ENCODE peak calls at places on chromosomes 2 and 18, in eight cellular contexts. O is GM03348; A is retina; N is spleen; T is IMR-90; B is Jurkat, Clone E6-1; I is NCI-H345; L is body of pancreas. W is an unnamed sample.

GRCh38 chr2:149313512-149313972 is 16.8 kb upstream of the LYPD6 start:
- DNase-seq in O (peak), A (peak), N (no peak), T (peak), B (no peak), I (peak), L (peak), W (no peak)

GRCh38 chr2:174023591-174024523 is 58.7 kb upstream of the SP3 start:
- DNase-seq in O (peak), A (peak), N (peak), T (peak), B (no peak), I (peak), L (peak), W (no peak)

GRCh38 chr2:70036290-70036689 is 51.0 kb upstream of the PCBP1 start:
- DNase-seq in O (no peak), A (no peak), N (no peak), T (no peak), B (no peak), I (no peak), L (no peak), W (no peak)

GRCh38 chr18:36809590-36810381 is 19.0 kb downstream of the TPGS2 start:
- DNase-seq in O (peak), A (peak), N (no peak), T (peak), B (peak), I (peak), L (peak), W (no peak)

GRCh38 chr2:211117026-211117425 is 560.6 kb downstream of the CPS1 start:
- DNase-seq in O (no peak), A (no peak), N (no peak), T (no peak), B (no peak), I (no peak), L (no peak), W (no peak)

GRCh38 chr2:36459725-36460137 is 104.2 kb downstream of the CRIM1 start:
- DNase-seq in O (no peak), A (no peak), N (no peak), T (peak), B (no peak), I (peak), L (peak), W (no peak)

GRCh38 chr2:143171817-143172216 is 42.6 kb downstream of the ARHGAP15 start:
- DNase-seq in O (peak), A (no peak), N (no peak), T (peak), B (no peak), I (no peak), L (no peak), W (no peak)

GRCh38 chr2:133362061-133362476 is 206.2 kb downstream of the NCKAP5 start:
- DNase-seq in O (peak), A (no peak), N (no peak), T (peak), B (no peak), I (no peak), L (no peak), W (no peak)

GRCh38 chr2:19362652-19363473 is 4.4 kb upstream of the OSR1 start:
- DNase-seq in O (peak), A (peak), N (peak), T (peak), B (peak), I (peak), L (peak), W (peak)

GRCh38 chr2:27071990-27072830 is 756 bp upstream of the OST4 start:
- DNase-seq in O (peak), A (peak), N (peak), T (peak), B (no peak), I (no peak), L (peak), W (no peak)

GRCh38 chr2:233062447-233062842 is 2.3 kb downstream of the INPP5D start:
- DNase-seq in O (no peak), A (no peak), N (peak), T (no peak), B (no peak), I (no peak), L (no peak), W (no peak)

GRCh38 chr18:79510731-79511141 is 115.0 kb downstream of the NFATC1 start:
- DNase-seq in O (no peak), A (no peak), N (peak), T (no peak), B (no peak), I (no peak), L (no peak), W (peak)

GRCh38 chr18:75977069-75977468 is 518.0 kb downstream of the ZNF516 start:
- DNase-seq in O (no peak), A (no peak), N (no peak), T (no peak), B (no peak), I (no peak), L (no peak), W (no peak)

GRCh38 chr2:232890896-232891601 is 21.0 kb downstream of the SNORC start:
- DNase-seq in O (no peak), A (no peak), N (peak), T (peak), B (no peak), I (no peak), L (peak), W (peak)

GRCh38 chr2:241183221-241183620 is 5.3 kb upstream of the ANO7 start:
- DNase-seq in O (no peak), A (no peak), N (peak), T (no peak), B (no peak), I (no peak), L (no peak), W (no peak)

GRCh38 chr2:69139778-69140177 is 126.8 kb downstream of the ANTXR1 start:
- DNase-seq in O (no peak), A (no peak), N (no peak), T (no peak), B (no peak), I (no peak), L (no peak), W (no peak)

GRCh38 chr2:37026050-37026449 is 58.1 kb downstream of the HEATR5B start:
- DNase-seq in O (no peak), A (no peak), N (no peak), T (no peak), B (no peak), I (peak), L (no peak), W (no peak)

GRCh38 chr2:127503491-127503890 is 22.8 kb downstream of the IWS1 start:
- DNase-seq in O (no peak), A (no peak), N (no peak), T (no peak), B (no peak), I (no peak), L (no peak), W (no peak)

GRCh38 chr2:25558262-25558661 is 115.1 kb downstream of the DTNB start:
- DNase-seq in O (peak), A (no peak), N (no peak), T (peak), B (peak), I (no peak), L (peak), W (no peak)

GRCh38 chr2:237194081-237194480 is 108.4 kb downstream of the COPS8 start:
- DNase-seq in O (no peak), A (no peak), N (no peak), T (no peak), B (no peak), I (no peak), L (no peak), W (no peak)

GRCh38 chr2:150609831-150610582 is 122.5 kb upstream of the RND3 start:
- DNase-seq in O (peak), A (no peak), N (no peak), T (peak), B (no peak), I (no peak), L (no peak), W (no peak)

GRCh38 chr2:85053802-85054201 is 79.4 kb upstream of the TCF7L1 start:
- DNase-seq in O (peak), A (no peak), N (no peak), T (peak), B (no peak), I (no peak), L (no peak), W (no peak)

GRCh38 chr2:201621293-201621999 is 21.9 kb downstream of the TMEM237 start:
- DNase-seq in O (no peak), A (no peak), N (no peak), T (peak), B (no peak), I (no peak), L (no peak), W (no peak)

GRCh38 chr2:121359937-121360565 is 75.0 kb upstream of the TFCP2L1 start:
- DNase-seq in O (no peak), A (no peak), N (no peak), T (peak), B (no peak), I (no peak), L (no peak), W (no peak)

GRCh38 chr2:237732790-237733349 is 65.7 kb upstream of the RBM44 start:
- DNase-seq in O (no peak), A (peak), N (no peak), T (no peak), B (no peak), I (no peak), L (peak), W (peak)

GRCh38 chr2:182301093-182301492 is 125.7 kb downstream of the PDE1A start:
- DNase-seq in O (no peak), A (no peak), N (no peak), T (no peak), B (no peak), I (no peak), L (no peak), W (no peak)

GRCh38 chr2:150465703-150466569 is 21.5 kb downstream of the RND3 start:
- DNase-seq in O (no peak), A (no peak), N (no peak), T (peak), B (no peak), I (no peak), L (no peak), W (no peak)

GRCh38 chr2:126658910-126659613 is 3.1 kb downstream of the GYPC start:
- DNase-seq in O (peak), A (no peak), N (peak), T (peak), B (no peak), I (no peak), L (peak), W (peak)

GRCh38 chr2:195308163-195308562 is 348.9 kb upstream of the SLC39A10 start:
- DNase-seq in O (no peak), A (no peak), N (no peak), T (no peak), B (no peak), I (no peak), L (no peak), W (no peak)

GRCh38 chr2:110642360-110642759 is 35.5 kb downstream of the BUB1 start:
- DNase-seq in O (no peak), A (no peak), N (no peak), T (no peak), B (no peak), I (no peak), L (no peak), W (no peak)

GRCh38 chr2:119108186-119108585 is 50.4 kb downstream of the C1QL2 start:
- DNase-seq in O (no peak), A (no peak), N (no peak), T (no peak), B (no peak), I (no peak), L (no peak), W (no peak)

GRCh38 chr2:191218292-191218898 is 26.8 kb upstream of the MYO1B start:
- DNase-seq in O (peak), A (peak), N (no peak), T (peak), B (peak), I (peak), L (peak), W (no peak)

GRCh38 chr18:408367-408766 is 92.1 kb downstream of the COLEC12 start:
- DNase-seq in O (peak), A (no peak), N (no peak), T (no peak), B (no peak), I (no peak), L (no peak), W (no peak)

GRCh38 chr2:177078416-177078815 is 134.2 kb upstream of the HNRNPA3 start:
- DNase-seq in O (peak), A (no peak), N (no peak), T (peak), B (no peak), I (no peak), L (peak), W (no peak)

GRCh38 chr2:20488136-20488705 is 41.3 kb downstream of the RHOB start:
- DNase-seq in O (no peak), A (no peak), N (no peak), T (no peak), B (no peak), I (no peak), L (no peak), W (peak)

GRCh38 chr2:152336854-152337510 is 2.0 kb downstream of the FMNL2 start:
- DNase-seq in O (peak), A (peak), N (no peak), T (peak), B (no peak), I (no peak), L (peak), W (no peak)

W was measured in cardiac septum.